ENCODE peak calls at places on chromosomes 6 and 20, in eight cellular contexts. F is left ventricle myocardium inferior, J is spleen, Q is NB4, H is fibroblast of the aortic adventitia, C is kidney, R is IMR-90, U is AG04450. D is an unnamed sample.
A peak's percentile ranks its signal among the peaks of the same experiment; 100 is the strongest.

GRCh38 chr20:53884859-53885654 is 185.3 kb downstream of the BCAS1 start:
- DNase-seq in F (no peak), J (no peak), Q (no peak), H (no peak), C (no peak), R (no peak), U (no peak), D (peak; percentile 45)

GRCh38 chr20:8305449-8305978 is 173.4 kb downstream of the PLCB1 start:
- DNase-seq in F (peak; percentile 15), J (peak; percentile 85), Q (peak; percentile 69), H (peak; percentile 20), C (peak; percentile 38), R (peak; percentile 33), U (no peak), D (peak; percentile 83)

GRCh38 chr20:2671977-2672376 is 8.0 kb upstream of the IDH3B start:
- DNase-seq in F (no peak), J (peak; percentile 9), Q (peak; percentile 84), H (no peak), C (no peak), R (no peak), U (no peak), D (no peak)

GRCh38 chr6:89063881-89064280 is 16.7 kb upstream of the PNRC1 start:
- DNase-seq in F (no peak), J (no peak), Q (no peak), H (no peak), C (no peak), R (no peak), U (no peak), D (no peak)

GRCh38 chr20:46084805-46085792 is 4.7 kb downstream of the NCOA5 start:
- DNase-seq in F (no peak), J (no peak), Q (peak; percentile 24), H (peak; percentile 63), C (no peak), R (peak; percentile 42), U (no peak), D (peak; percentile 43)

GRCh38 chr20:44280387-44280786 is 30.6 kb downstream of the FITM2 start:
- DNase-seq in F (no peak), J (no peak), Q (no peak), H (no peak), C (no peak), R (no peak), U (no peak), D (no peak)

GRCh38 chr6:82761674-82762345 is 303.8 kb downstream of the UBE3D start:
- DNase-seq in F (no peak), J (no peak), Q (no peak), H (peak; percentile 22), C (no peak), R (no peak), U (no peak), D (no peak)

GRCh38 chr20:17961600-17961965 is 7.0 kb downstream of the SNX5 start:
- DNase-seq in F (no peak), J (no peak), Q (no peak), H (no peak), C (no peak), R (peak; percentile 33), U (no peak), D (no peak)

GRCh38 chr6:53358440-53359087 is 9.8 kb upstream of the ELOVL5 start:
- DNase-seq in F (no peak), J (peak; percentile 87), Q (no peak), H (no peak), C (no peak), R (no peak), U (no peak), D (no peak)

GRCh38 chr20:49608752-49609670 is 41.1 kb upstream of the PTGIS start:
- DNase-seq in F (peak; percentile 55), J (peak; percentile 93), Q (peak; percentile 76), H (peak; percentile 59), C (peak; percentile 82), R (no peak), U (no peak), D (peak; percentile 58)

GRCh38 chr20:46021361-46022359 is 7.4 kb upstream of the SLC12A5 start:
- DNase-seq in F (no peak), J (peak; percentile 85), Q (peak; percentile 92), H (no peak), C (peak; percentile 82), R (no peak), U (no peak), D (peak; percentile 37)

GRCh38 chr6:108621117-108621516 is 60.4 kb downstream of the FOXO3 start:
- DNase-seq in F (no peak), J (no peak), Q (peak; percentile 76), H (peak; percentile 57), C (peak; percentile 71), R (peak; percentile 90), U (peak; percentile 21), D (peak; percentile 83)

GRCh38 chr20:52410746-52411317 is 219.3 kb upstream of the ZFP64 start:
- DNase-seq in F (no peak), J (no peak), Q (peak; percentile 16), H (no peak), C (no peak), R (no peak), U (no peak), D (no peak)

GRCh38 chr20:63148696-63149095 is 67.2 kb downstream of the YTHDF1 start:
- DNase-seq in F (no peak), J (peak; percentile 59), Q (no peak), H (no peak), C (peak; percentile 59), R (no peak), U (no peak), D (no peak)

GRCh38 chr20:4415281-4415680 is 306.4 kb upstream of the PRND start:
- DNase-seq in F (no peak), J (no peak), Q (no peak), H (no peak), C (no peak), R (no peak), U (no peak), D (peak; percentile 46)

GRCh38 chr20:25053207-25054132 is 4.5 kb downstream of the ACSS1 start:
- DNase-seq in F (peak; percentile 66), J (peak; percentile 69), Q (peak; percentile 28), H (peak; percentile 84), C (peak; percentile 80), R (peak; percentile 41), U (no peak), D (no peak)

GRCh38 chr20:10611357-10611756 is 62.4 kb downstream of the JAG1 start:
- DNase-seq in F (peak; percentile 63), J (no peak), Q (peak; percentile 51), H (peak; percentile 57), C (peak; percentile 74), R (peak; percentile 66), U (no peak), D (peak; percentile 70)

GRCh38 chr20:31608256-31608980 is 3.3 kb downstream of the ID1 start:
- DNase-seq in F (peak; percentile 80), J (peak; percentile 85), Q (peak; percentile 65), H (peak; percentile 63), C (peak; percentile 96), R (peak; percentile 48), U (no peak), D (peak; percentile 74)

GRCh38 chr20:31605902-31606677 is 1.0 kb downstream of the ID1 start:
- DNase-seq in F (no peak), J (peak; percentile 83), Q (peak; percentile 36), H (peak; percentile 30), C (peak; percentile 83), R (no peak), U (no peak), D (no peak)

GRCh38 chr20:31606928-31607639 is 2.0 kb downstream of the ID1 start:
- DNase-seq in F (no peak), J (no peak), Q (no peak), H (peak; percentile 73), C (peak; percentile 83), R (peak; percentile 67), U (no peak), D (peak; percentile 63)

GRCh38 chr20:31606678-31606927 is 1.5 kb downstream of the ID1 start:
- DNase-seq in F (no peak), J (no peak), Q (no peak), H (no peak), C (no peak), R (no peak), U (no peak), D (no peak)

DNA sequence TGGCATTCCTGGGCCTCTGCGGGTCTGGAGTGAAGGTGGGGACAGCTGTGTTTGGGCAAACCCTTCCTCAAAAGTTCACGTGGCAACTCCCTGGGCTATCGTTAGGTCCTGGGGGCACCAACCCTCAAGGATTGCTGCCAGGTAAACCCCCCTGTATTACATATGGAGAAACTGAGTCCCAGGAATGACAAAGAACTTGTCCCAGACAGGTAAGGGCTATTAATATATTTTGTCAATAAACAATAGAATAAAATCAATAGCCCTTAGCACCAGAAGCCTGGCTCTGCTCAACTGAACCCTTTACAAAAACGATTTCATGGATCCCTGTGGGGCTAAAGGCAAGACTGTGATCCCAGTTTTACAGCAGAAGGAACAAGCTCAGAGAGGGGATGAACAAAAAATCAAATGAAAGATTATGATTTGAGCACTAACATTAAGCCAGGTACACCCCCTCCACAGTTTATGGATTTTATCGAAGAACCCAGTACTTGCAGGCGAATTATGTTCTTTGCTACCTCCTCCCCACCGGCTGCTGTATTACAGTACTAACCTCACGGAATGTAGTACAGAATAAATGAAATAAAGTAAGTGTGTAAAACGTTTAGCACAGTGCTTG is 2.7 kb downstream of the ID1 start:
- DNase-seq in F (no peak), J (no peak), Q (no peak), H (peak; percentile 39), C (no peak), R (no peak), U (no peak), D (no peak)
- TF ChIP-seq CTCF in F (no peak), J (no peak), Q (no peak), H (no peak), C (no peak), R (no peak), U (no peak), D (no peak)

GRCh38 chr6:4772750-4773149 is 3.5 kb upstream of the CDYL start:
- DNase-seq in F (no peak), J (no peak), Q (no peak), H (no peak), C (no peak), R (no peak), U (no peak), D (no peak)
- H3K4me3 ChIP-seq in F (no peak overlapping the region), J (no peak overlapping the region), Q (no peak overlapping the region), H (no peak overlapping the region), C (no peak overlapping the region), R (no peak overlapping the region), U (no peak overlapping the region), D (no peak overlapping the region)

GRCh38 chr6:54515013-54515412 is 206.8 kb downstream of the TINAG start:
- DNase-seq in F (no peak), J (no peak), Q (no peak), H (peak; percentile 4), C (no peak), R (peak; percentile 2), U (no peak), D (peak; percentile 68)
- TF ChIP-seq CTCF in F (no peak), J (no peak), Q (no peak), H (no peak), C (no peak), R (no peak), U (no peak), D (peak; percentile 32)

DNA sequence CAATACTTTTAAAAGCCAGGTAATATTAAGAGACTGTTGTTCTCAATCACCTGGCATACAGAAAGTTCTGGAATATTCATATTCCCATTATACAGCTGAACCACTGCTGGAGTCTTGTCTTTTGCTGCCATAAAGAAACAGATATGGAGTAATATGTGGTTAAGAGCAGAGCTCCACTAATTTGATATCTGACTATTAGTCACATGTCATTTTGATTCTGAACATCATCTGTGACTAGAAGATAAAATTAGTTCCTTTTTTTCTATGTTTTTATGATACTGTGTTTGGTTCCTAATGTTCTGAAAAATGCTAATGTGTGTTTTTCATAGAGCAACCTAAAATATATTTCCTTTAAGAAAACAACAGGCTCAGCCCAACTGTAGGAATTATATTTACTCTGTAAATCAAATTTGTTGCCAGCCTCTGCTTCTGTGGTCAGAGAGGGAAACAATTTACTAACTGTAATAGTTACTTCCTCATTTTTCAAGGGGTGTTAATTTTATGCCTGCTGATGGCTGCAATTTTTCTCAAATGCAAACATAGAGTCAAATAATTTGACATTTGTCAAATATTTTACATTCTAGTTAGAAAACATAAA is 33.3 kb upstream of the TXLNB start:
- DNase-seq in F (no peak), J (no peak), Q (peak; percentile 76), H (no peak), C (no peak), R (no peak), U (no peak), D (no peak)
- H3K4me3 ChIP-seq in F (no peak overlapping the region), J (no peak overlapping the region), Q (no peak overlapping the region), H (no peak overlapping the region), C (no peak overlapping the region), R (no peak overlapping the region), U (no peak overlapping the region), D (no peak overlapping the region)